ENCODE peak calls at places on chromosomes 2 and 18, in eight cellular contexts. Q is T-helper 2 cell, X is EL, E is HS-5, V is cardiac muscle cell, B is GF-D8, I is NCI-H510A, K is skeletal muscle cell. N is an unnamed sample.
A peak's percentile ranks its signal among the peaks of the same experiment; 100 is the strongest.

GRCh38 chr18:53458944-53459580 is 765.4 kb downstream of the MBD2 start:
- DNase-seq in Q (no peak), X (no peak), E (no peak), V (no peak), B (no peak), I (no peak), K (no peak), N (peak; percentile 10)

GRCh38 chr2:9178905-9179571 is 27.6 kb upstream of the ASAP2 start:
- DNase-seq in Q (no peak), X (peak; percentile 69), E (peak; percentile 53), V (no peak), B (no peak), I (peak; percentile 80), K (peak; percentile 59), N (peak; percentile 64)

GRCh38 chr2:149000168-149000938 is 38.1 kb upstream of the LYPD6B start:
- DNase-seq in Q (no peak), X (no peak), E (no peak), V (no peak), B (no peak), I (no peak), K (no peak), N (no peak)

GRCh38 chr2:42786561-42787345 is 5.6 kb downstream of the HAAO start:
- DNase-seq in Q (no peak), X (no peak), E (no peak), V (no peak), B (no peak), I (no peak), K (no peak), N (no peak)

GRCh38 chr2:36677995-36678605 is 18.4 kb upstream of the VIT start:
- DNase-seq in Q (no peak), X (peak; percentile 52), E (no peak), V (no peak), B (no peak), I (no peak), K (no peak), N (no peak)

GRCh38 chr18:45864081-45864480 is 38.6 kb downstream of the SIGLEC15 start:
- DNase-seq in Q (no peak), X (no peak), E (no peak), V (no peak), B (no peak), I (no peak), K (no peak), N (no peak)

GRCh38 chr18:42745171-42745570 is 370.3 kb downstream of the RIT2 start:
- DNase-seq in Q (no peak), X (no peak), E (no peak), V (no peak), B (no peak), I (no peak), K (no peak), N (no peak)

GRCh38 chr2:138110453-138111083 is 146.3 kb downstream of the HNMT start:
- DNase-seq in Q (no peak), X (no peak), E (no peak), V (no peak), B (no peak), I (no peak), K (no peak), N (no peak)

GRCh38 chr2:11123001-11123809 is 32.1 kb upstream of the SLC66A3 start:
- DNase-seq in Q (no peak), X (no peak), E (no peak), V (no peak), B (no peak), I (no peak), K (no peak), N (no peak)

GRCh38 chr2:26970928-26971627 is 641 bp downstream of the MAPRE3 start:
- DNase-seq in Q (no peak), X (peak; percentile 45), E (no peak), V (peak; percentile 64), B (no peak), I (no peak), K (no peak), N (no peak)

GRCh38 chr2:174967693-174968260 is 37.4 kb downstream of the CHN1 start:
- DNase-seq in Q (no peak), X (no peak), E (no peak), V (no peak), B (no peak), I (no peak), K (no peak), N (no peak)

GRCh38 chr2:48749820-48750739 is 5.4 kb downstream of the LHCGR start:
- DNase-seq in Q (no peak), X (peak; percentile 4), E (no peak), V (no peak), B (no peak), I (no peak), K (no peak), N (no peak)

GRCh38 chr2:105294844-105295481 is 34.6 kb downstream of the TGFBRAP1 start:
- DNase-seq in Q (no peak), X (peak; percentile 64), E (peak; percentile 10), V (peak; percentile 78), B (no peak), I (no peak), K (peak; percentile 48), N (peak; percentile 73)

GRCh38 chr2:47019532-47019931 is 103.9 kb upstream of the MCFD2 start:
- DNase-seq in Q (no peak), X (no peak), E (no peak), V (no peak), B (no peak), I (no peak), K (no peak), N (no peak)

GRCh38 chr2:234488913-234489451 is 7.9 kb downstream of the ARL4C start:
- DNase-seq in Q (peak; percentile 65), X (no peak), E (no peak), V (no peak), B (no peak), I (no peak), K (no peak), N (no peak)

GRCh38 chr2:28088970-28089369 is 198.4 kb downstream of the BABAM2 start:
- DNase-seq in Q (no peak), X (peak; percentile 80), E (peak; percentile 56), V (no peak), B (no peak), I (no peak), K (peak; percentile 55), N (no peak)

GRCh38 chr2:199940373-199940772 is 14.9 kb downstream of the TYW5 start:
- DNase-seq in Q (no peak), X (peak; percentile 25), E (no peak), V (no peak), B (peak; percentile 70), I (no peak), K (no peak), N (peak; percentile 14)

GRCh38 chr18:40110455-40110854 is 1844.6 kb upstream of the PIK3C3 start:
- DNase-seq in Q (no peak), X (no peak), E (no peak), V (no peak), B (no peak), I (no peak), K (no peak), N (no peak)

GRCh38 chr2:29228276-29228675 is 113.1 kb downstream of the CLIP4 start:
- DNase-seq in Q (no peak), X (peak; percentile 72), E (no peak), V (no peak), B (no peak), I (no peak), K (peak; percentile 43), N (peak; percentile 78)

GRCh38 chr2:80335411-80335810 is 30.9 kb upstream of the LRRTM1 start:
- DNase-seq in Q (no peak), X (no peak), E (no peak), V (no peak), B (no peak), I (no peak), K (no peak), N (no peak)

GRCh38 chr2:85635636-85636035 is 19.6 kb downstream of the USP39 start:
- DNase-seq in Q (no peak), X (peak; percentile 35), E (no peak), V (no peak), B (no peak), I (no peak), K (no peak), N (peak; percentile 16)

GRCh38 chr2:32064021-32064678 is 794 bp downstream of the SPAST start:
- DNase-seq in Q (no peak), X (peak; percentile 6), E (no peak), V (peak; percentile 48), B (no peak), I (no peak), K (no peak), N (peak; percentile 19)

GRCh38 chr2:37896319-37896718 is 28.8 kb upstream of the RMDN2 start:
- DNase-seq in Q (no peak), X (peak; percentile 19), E (no peak), V (no peak), B (no peak), I (no peak), K (no peak), N (no peak)

GRCh38 chr2:67612576-67612981 is 215.4 kb downstream of the ETAA1 start:
- DNase-seq in Q (no peak), X (no peak), E (no peak), V (no peak), B (no peak), I (no peak), K (peak; percentile 63), N (no peak)

GRCh38 chr2:120441744-120442471 is 96.0 kb downstream of the INHBB start:
- DNase-seq in Q (no peak), X (no peak), E (no peak), V (peak; percentile 46), B (no peak), I (peak; percentile 71), K (no peak), N (no peak)

GRCh38 chr2:30231726-30232026 is 342 bp downstream of the LBH start:
- DNase-seq in Q (no peak), X (no peak), E (no peak), V (no peak), B (no peak), I (no peak), K (no peak), N (no peak)